ENCODE peak calls at places on chromosomes 12 and 14, in four cellular contexts. One of them, this sample, is unnamed.

GRCh38 chr12:58727526-58727925 is 192.8 kb downstream of the LRIG3 start:
- DNase-seq in left cardiac atrium: no peak
- DNase-seq in A549: no peak
- DNase-seq in GM03348: no peak
- DNase-seq in this sample: peak

GRCh38 chr14:79144891-79145290 is 974.7 kb downstream of the NRXN3 start:
- DNase-seq in left cardiac atrium: no peak
- DNase-seq in A549: no peak
- DNase-seq in GM03348: peak
- DNase-seq in this sample: peak

GRCh38 chr14:70744631-70745030 is 64.7 kb downstream of the MAP3K9 start:
- DNase-seq in left cardiac atrium: no peak
- DNase-seq in A549: no peak
- DNase-seq in GM03348: no peak
- DNase-seq in this sample: no peak

GRCh38 chr12:104356231-104357115 is 52.9 kb downstream of the EID3 start:
- DNase-seq in left cardiac atrium: no peak
- DNase-seq in A549: no peak
- DNase-seq in GM03348: peak
- DNase-seq in this sample: peak

GRCh38 chr12:122959566-122960192 is 6.6 kb downstream of the ABCB9 start:
- DNase-seq in left cardiac atrium: no peak
- DNase-seq in A549: no peak
- DNase-seq in GM03348: no peak
- DNase-seq in this sample: no peak

GRCh38 chr12:47900480-47901129 is 4.2 kb downstream of the VDR start:
- DNase-seq in left cardiac atrium: no peak
- DNase-seq in A549: no peak
- DNase-seq in GM03348: peak
- DNase-seq in this sample: no peak

GRCh38 chr14:99604766-99605298 is 825 bp upstream of the CCDC85C start:
- DNase-seq in left cardiac atrium: no peak
- DNase-seq in A549: peak
- DNase-seq in GM03348: peak
- DNase-seq in this sample: peak

GRCh38 chr12:5798242-5799015 is 146.6 kb downstream of the ANO2 start:
- DNase-seq in left cardiac atrium: no peak
- DNase-seq in A549: no peak
- DNase-seq in GM03348: no peak
- DNase-seq in this sample: peak

GRCh38 chr14:72788972-72789728 is 104.8 kb downstream of the DPF3 start:
- DNase-seq in left cardiac atrium: no peak
- DNase-seq in A549: no peak
- DNase-seq in GM03348: no peak
- DNase-seq in this sample: no peak

GRCh38 chr12:109288571-109288970 is 20.5 kb downstream of the FOXN4 start:
- DNase-seq in left cardiac atrium: no peak
- DNase-seq in A549: no peak
- DNase-seq in GM03348: no peak
- DNase-seq in this sample: no peak

GRCh38 chr12:108826807-108827721 is 30.3 kb downstream of the SSH1 start:
- DNase-seq in left cardiac atrium: no peak
- DNase-seq in A549: no peak
- DNase-seq in GM03348: peak
- DNase-seq in this sample: peak

GRCh38 chr12:131105736-131106356 is 152.1 kb downstream of the ADGRD1 start:
- DNase-seq in left cardiac atrium: no peak
- DNase-seq in A549: no peak
- DNase-seq in GM03348: no peak
- DNase-seq in this sample: no peak

GRCh38 chr14:46686652-46687051 is 35.1 kb upstream of the RPL10L start:
- DNase-seq in left cardiac atrium: no peak
- DNase-seq in A549: no peak
- DNase-seq in GM03348: no peak
- DNase-seq in this sample: no peak

GRCh38 chr14:72745991-72746980 is 147.6 kb downstream of the DPF3 start:
- DNase-seq in left cardiac atrium: no peak
- DNase-seq in A549: no peak
- DNase-seq in GM03348: peak
- DNase-seq in this sample: peak

GRCh38 chr12:57488397-57489156 is 709 bp downstream of the MARS1 start:
- DNase-seq in left cardiac atrium: no peak
- DNase-seq in A549: no peak
- DNase-seq in GM03348: no peak
- DNase-seq in this sample: peak

GRCh38 chr14:82366803-82367202 is 833.1 kb upstream of the SEL1L start:
- DNase-seq in left cardiac atrium: no peak
- DNase-seq in A549: no peak
- DNase-seq in GM03348: no peak
- DNase-seq in this sample: no peak

GRCh38 chr12:60710246-60710645 is 1114.4 kb downstream of the SLC16A7 start:
- DNase-seq in left cardiac atrium: no peak
- DNase-seq in A549: no peak
- DNase-seq in GM03348: no peak
- DNase-seq in this sample: no peak

GRCh38 chr14:24734917-24735500 is 101.0 kb upstream of the GZMB start:
- DNase-seq in left cardiac atrium: peak
- DNase-seq in A549: peak
- DNase-seq in GM03348: peak
- DNase-seq in this sample: peak

GRCh38 chr14:52987514-52987913 is 36.7 kb upstream of the FERMT2 start:
- DNase-seq in left cardiac atrium: no peak
- DNase-seq in A549: no peak
- DNase-seq in GM03348: no peak
- DNase-seq in this sample: no peak

GRCh38 chr14:75278422-75279152 is at the start of gene FOS:
- DNase-seq in left cardiac atrium: peak
- DNase-seq in A549: peak
- DNase-seq in GM03348: peak
- DNase-seq in this sample: peak

GRCh38 chr12:44381341-44381740 is 494.8 kb downstream of the NELL2 start:
- DNase-seq in left cardiac atrium: no peak
- DNase-seq in A549: no peak
- DNase-seq in GM03348: no peak
- DNase-seq in this sample: no peak

GRCh38 chr12:40016960-40017359 is 88.9 kb downstream of the SLC2A13 start:
- DNase-seq in left cardiac atrium: no peak
- DNase-seq in A549: peak
- DNase-seq in GM03348: no peak
- DNase-seq in this sample: no peak

GRCh38 chr12:56387152-56387551 is 24.5 kb upstream of the APOF start:
- DNase-seq in left cardiac atrium: no peak
- DNase-seq in A549: no peak
- DNase-seq in GM03348: peak
- DNase-seq in this sample: peak

GRCh38 chr14:59576332-59577294 is at the start of gene CCDC175:
- DNase-seq in left cardiac atrium: peak
- DNase-seq in A549: peak
- DNase-seq in GM03348: peak
- DNase-seq in this sample: peak

GRCh38 chr12:13273850-13274249 is 77.3 kb downstream of the EMP1 start:
- DNase-seq in left cardiac atrium: no peak
- DNase-seq in A549: no peak
- DNase-seq in GM03348: no peak
- DNase-seq in this sample: peak

GRCh38 chr12:79367016-79367575 is 323.7 kb downstream of the PAWR start:
- DNase-seq in left cardiac atrium: no peak
- DNase-seq in A549: no peak
- DNase-seq in GM03348: no peak
- DNase-seq in this sample: no peak

GRCh38 chr12:71057330-71057729 is 100.5 kb downstream of the TSPAN8 start:
- DNase-seq in left cardiac atrium: no peak
- DNase-seq in A549: no peak
- DNase-seq in GM03348: no peak
- DNase-seq in this sample: no peak

GRCh38 chr14:90091393-90091792 is 29.6 kb downstream of the KCNK13 start:
- DNase-seq in left cardiac atrium: no peak
- DNase-seq in A549: no peak
- DNase-seq in GM03348: no peak
- DNase-seq in this sample: peak

GRCh38 chr12:64696065-64696741 is 63.0 kb downstream of the GNS start:
- DNase-seq in left cardiac atrium: no peak
- DNase-seq in A549: peak
- DNase-seq in GM03348: peak
- DNase-seq in this sample: peak

GRCh38 chr12:3747543-3747942 is 5.4 kb downstream of the CRACR2A start:
- DNase-seq in left cardiac atrium: no peak
- DNase-seq in A549: no peak
- DNase-seq in GM03348: no peak
- DNase-seq in this sample: no peak

GRCh38 chr12:112017041-112017440 is 3.8 kb downstream of the ERP29 start:
- DNase-seq in left cardiac atrium: no peak
- DNase-seq in A549: no peak
- DNase-seq in GM03348: no peak
- DNase-seq in this sample: no peak

GRCh38 chr14:105890474-105891220 is 364.3 kb downstream of the TMEM121 start:
- DNase-seq in left cardiac atrium: peak
- DNase-seq in A549: no peak
- DNase-seq in GM03348: no peak
- DNase-seq in this sample: no peak

GRCh38 chr12:50039151-50039835 is 14.0 kb upstream of the RACGAP1 start:
- DNase-seq in left cardiac atrium: peak
- DNase-seq in A549: peak
- DNase-seq in GM03348: peak
- DNase-seq in this sample: peak

GRCh38 chr12:41026151-41026550 is 162.0 kb upstream of the PDZRN4 start:
- DNase-seq in left cardiac atrium: no peak
- DNase-seq in A549: no peak
- DNase-seq in GM03348: no peak
- DNase-seq in this sample: no peak

GRCh38 chr12:92759634-92760268 is 57.0 kb downstream of the PLEKHG7 start:
- DNase-seq in left cardiac atrium: no peak
- DNase-seq in A549: peak
- DNase-seq in GM03348: peak
- DNase-seq in this sample: peak

GRCh38 chr14:75341639-75342038 is 63.0 kb downstream of the FOS start:
- DNase-seq in left cardiac atrium: no peak
- DNase-seq in A549: no peak
- DNase-seq in GM03348: no peak
- DNase-seq in this sample: no peak

GRCh38 chr14:100664841-100665425 is 61.8 kb upstream of the DLK1 start:
- DNase-seq in left cardiac atrium: no peak
- DNase-seq in A549: no peak
- DNase-seq in GM03348: peak
- DNase-seq in this sample: peak

GRCh38 chr14:60980811-60981625 is at the start of the genes SLC38A6 and TRMT5:
- DNase-seq in left cardiac atrium: peak
- DNase-seq in A549: peak
- DNase-seq in GM03348: peak
- DNase-seq in this sample: peak

GRCh38 chr12:111359914-111360276 is 9.0 kb downstream of the PHETA1 start:
- DNase-seq in left cardiac atrium: no peak
- DNase-seq in A549: no peak
- DNase-seq in GM03348: no peak
- DNase-seq in this sample: no peak

GRCh38 chr12:31804185-31804504 is 75.3 kb upstream of the AMN1 start:
- DNase-seq in left cardiac atrium: no peak
- DNase-seq in A549: no peak
- DNase-seq in GM03348: no peak
- DNase-seq in this sample: no peak